ENCODE peak calls at places on chromosomes 4 and X, in six cellular contexts. L, Z, O, Y, U and H are unnamed samples.

GRCh38 chrX:49176421-49177326 is 5.0 kb downstream of the PLP2 start:
- DNase-seq in L (peak; percentile 56), Z (no peak), O (no peak), Y (no peak), U (no peak), H (no peak)

GRCh38 chr4:141501931-141502330 is 134.5 kb upstream of the IL15 start:
- DNase-seq in L (no peak), Z (no peak), O (no peak), Y (no peak), U (no peak), H (no peak)

GRCh38 chrX:133337250-133337649 is 78.0 kb downstream of the GPC4 start:
- DNase-seq in L (no peak), Z (no peak), O (peak; percentile 40), Y (no peak), U (no peak), H (no peak)

GRCh38 chrX:40459576-40460158 is 121.1 kb upstream of the ATP6AP2 start:
- DNase-seq in L (no peak), Z (peak; percentile 74), O (no peak), Y (no peak), U (no peak), H (no peak)

GRCh38 chrX:49053223-49054072 is 5.4 kb upstream of the CCDC120 start:
- DNase-seq in L (peak; percentile 71), Z (peak; percentile 90), O (peak; percentile 58), Y (no peak), U (peak; percentile 86), H (no peak)

GRCh38 chrX:46690818-46691217 is 68.1 kb downstream of the SLC9A7 start:
- DNase-seq in L (no peak), Z (no peak), O (no peak), Y (no peak), U (no peak), H (no peak)

GRCh38 chrX:68997911-68998310 is 167.3 kb downstream of the PJA1 start:
- DNase-seq in L (no peak), Z (no peak), O (peak; percentile 16), Y (no peak), U (no peak), H (no peak)

GRCh38 chrX:119477812-119478232 is 9.6 kb downstream of the SLC25A5 start:
- DNase-seq in L (peak; percentile 81), Z (peak; percentile 19), O (no peak), Y (peak; percentile 17), U (no peak), H (no peak)

GRCh38 chr4:73315091-73315490 is 56.5 kb upstream of the ANKRD17 start:
- DNase-seq in L (no peak), Z (no peak), O (peak; percentile 16), Y (no peak), U (no peak), H (no peak)

GRCh38 chr4:83831588-83831987 is 295.7 kb downstream of the GPAT3 start:
- DNase-seq in L (no peak), Z (no peak), O (no peak), Y (no peak), U (no peak), H (no peak)

GRCh38 chr4:76257824-76258223 is 6.3 kb downstream of the FAM47E start:
- DNase-seq in L (no peak), Z (no peak), O (no peak), Y (no peak), U (no peak), H (no peak)

GRCh38 chr4:142358656-142359055 is 487.4 kb downstream of the INPP4B start:
- DNase-seq in L (no peak), Z (no peak), O (no peak), Y (no peak), U (no peak), H (no peak)

GRCh38 chr4:133969202-133969873 is 232.3 kb downstream of the PABPC4L start:
- DNase-seq in L (peak; percentile 1), Z (no peak), O (no peak), Y (no peak), U (peak; percentile 4), H (no peak)

GRCh38 chr4:100049872-100050271 is 99.8 kb upstream of the H2AZ1 start:
- DNase-seq in L (no peak), Z (no peak), O (peak; percentile 45), Y (no peak), U (no peak), H (no peak)

GRCh38 chr4:184896868-184897715 is 71.3 kb upstream of the ACSL1 start:
- DNase-seq in L (no peak), Z (no peak), O (no peak), Y (no peak), U (no peak), H (no peak)

GRCh38 chr4:69881173-69881773 is 21.3 kb upstream of the SULT1E1 start:
- DNase-seq in L (peak; percentile 40), Z (no peak), O (peak; percentile 66), Y (no peak), U (peak; percentile 37), H (no peak)

GRCh38 chr4:184949020-184949419 is 69.3 kb upstream of the HELT start:
- DNase-seq in L (no peak), Z (peak; percentile 10), O (no peak), Y (no peak), U (no peak), H (no peak)

GRCh38 chrX:29652484-29652883 is 562.9 kb upstream of the MAGEB2 start:
- DNase-seq in L (no peak), Z (no peak), O (peak; percentile 60), Y (no peak), U (peak; percentile 0), H (no peak)

GRCh38 chr4:133802741-133803140 is 398.8 kb downstream of the PABPC4L start:
- DNase-seq in L (no peak), Z (no peak), O (peak; percentile 59), Y (no peak), U (no peak), H (no peak)

GRCh38 chrX:55907968-55908607 is 190.5 kb downstream of the RRAGB start:
- DNase-seq in L (peak; percentile 4), Z (peak; percentile 88), O (peak; percentile 77), Y (no peak), U (peak; percentile 91), H (no peak)

GRCh38 chrX:48899078-48899410 is 1.3 kb downstream of the PQBP1 start:
- DNase-seq in L (no peak), Z (no peak), O (no peak), Y (no peak), U (no peak), H (no peak)

GRCh38 chr4:74654230-74654681 is 140.1 kb downstream of the BTC start:
- DNase-seq in L (peak; percentile 99), Z (no peak), O (peak; percentile 92), Y (no peak), U (no peak), H (no peak)

GRCh38 chrX:15158736-15159406 is 111.0 kb downstream of the ASB9 start:
- DNase-seq in L (peak; percentile 2), Z (no peak), O (peak; percentile 60), Y (no peak), U (no peak), H (no peak)

GRCh38 chrX:40694833-40695232 is 40.5 kb downstream of the MED14 start:
- DNase-seq in L (no peak), Z (no peak), O (peak; percentile 12), Y (no peak), U (no peak), H (no peak)

GRCh38 chrX:28312965-28313364 is 274.3 kb upstream of the IL1RAPL1 start:
- DNase-seq in L (no peak), Z (no peak), O (peak; percentile 61), Y (no peak), U (no peak), H (no peak)

GRCh38 chrX:154382483-154383069 is 3.5 kb downstream of the EMD start:
- DNase-seq in L (no peak), Z (no peak), O (peak; percentile 39), Y (no peak), U (no peak), H (no peak)

GRCh38 chr4:7342223-7342576 is 92.5 kb downstream of the PSAPL1 start:
- DNase-seq in L (no peak), Z (no peak), O (no peak), Y (no peak), U (no peak), H (no peak)

GRCh38 chr4:169582706-169583105 is 29.7 kb downstream of the NEK1 start:
- DNase-seq in L (no peak), Z (no peak), O (no peak), Y (no peak), U (no peak), H (no peak)

GRCh38 chr4:140344621-140345020 is 28.8 kb upstream of the SCOC start:
- DNase-seq in L (no peak), Z (no peak), O (no peak), Y (no peak), U (peak; percentile 26), H (no peak)
- H3K4me3 ChIP-seq in L (no peak overlapping the region), Z (no peak overlapping the region), O (no peak overlapping the region), Y (no peak overlapping the region), U (no peak overlapping the region), H (no peak overlapping the region)

GRCh38 chr4:87042221-87042620 is 107.4 kb downstream of the AFF1 start:
- DNase-seq in L (no peak), Z (no peak), O (no peak), Y (no peak), U (no peak), H (no peak)
- H3K27ac ChIP-seq in L (no peak overlapping the region), Z (no peak overlapping the region), O (no peak overlapping the region), Y (no peak overlapping the region), U (no peak overlapping the region), H (no peak overlapping the region)

DNA sequence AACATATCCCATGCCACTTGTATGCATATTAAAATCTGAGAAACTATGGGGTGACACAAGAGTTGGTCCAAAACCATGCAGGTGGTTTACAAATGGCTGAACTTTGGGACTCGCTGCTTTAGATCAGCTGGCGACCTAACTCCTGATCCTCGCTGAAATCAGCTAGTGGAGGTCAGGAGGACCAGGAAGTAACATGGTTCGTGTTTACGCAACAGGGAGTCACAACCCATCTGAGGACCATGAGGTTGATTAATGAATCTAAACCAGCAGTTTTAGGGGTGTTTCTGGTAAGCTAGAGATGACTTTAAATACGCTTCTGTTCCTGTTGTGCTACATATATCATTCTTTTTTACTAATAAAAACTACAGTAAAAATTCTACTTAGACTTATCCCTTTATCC is 12.9 kb downstream of the TSPAN5 start:
- DNase-seq in L (no peak), Z (no peak), O (no peak), Y (no peak), U (no peak), H (no peak)
- H3K4me1 ChIP-seq in L (peaks cover 31% of the 10 kb centered on the region), Z (no peaks in the 10 kb centered on the region), O (peaks cover 46% of the 10 kb centered on the region), Y (peaks cover 12% of the 10 kb centered on the region), U (no peaks in the 10 kb centered on the region), H (peaks cover 1% of the 10 kb centered on the region)

GRCh38 chr4:44447563-44448504 is 775 bp downstream of the KCTD8 start:
- DNase-seq in L (peak; percentile 10), Z (peak; percentile 87), O (peak; percentile 4), Y (peak; percentile 12), U (peak; percentile 85), H (peak; percentile 11)
- H3K4me3 ChIP-seq in L (peak overlapping the region; percentile 41), Z (peak overlapping the region; percentile 83), O (peak overlapping the region; percentile 83), Y (peak overlapping the region; percentile 61), U (peak overlapping the region; percentile 59), H (peak overlapping the region; percentile 42)

DNA sequence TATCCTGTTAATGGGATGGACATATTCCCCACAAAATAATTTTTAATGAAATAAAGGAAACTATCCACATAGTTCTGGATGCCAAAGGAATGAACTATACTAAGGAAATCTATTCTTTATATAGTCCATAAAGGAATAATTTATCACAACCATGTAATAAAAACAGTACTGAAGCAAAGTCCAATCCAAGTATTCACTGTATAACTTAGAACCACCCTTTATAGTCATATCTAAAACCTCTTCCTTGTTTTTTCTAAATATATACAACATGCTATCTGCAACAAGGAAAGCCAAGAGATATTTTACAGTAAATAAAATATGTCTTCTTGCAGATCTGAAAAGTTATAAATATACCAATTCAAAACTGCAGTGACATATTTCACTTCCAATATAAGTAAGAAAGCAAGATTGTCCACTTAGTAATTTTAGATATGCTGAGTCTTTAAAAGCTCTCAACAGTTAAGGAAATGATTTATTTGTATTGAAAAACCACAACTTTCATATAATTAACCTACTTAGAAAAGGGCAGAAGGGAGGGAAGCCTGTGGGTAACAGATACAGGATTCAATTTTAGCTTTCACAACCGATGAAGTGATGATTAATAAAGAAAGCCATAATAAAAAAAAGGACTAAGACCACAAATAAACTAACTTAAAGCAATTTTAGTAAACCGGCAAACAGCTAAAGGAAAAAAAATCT is 8.0 kb downstream of the NR3C2 start:
- DNase-seq in L (no peak), Z (no peak), O (no peak), Y (no peak), U (no peak), H (no peak)
- H3K27ac ChIP-seq in L (no peak overlapping the region), Z (no peak overlapping the region), O (no peak overlapping the region), Y (no peak overlapping the region), U (no peak overlapping the region), H (no peak overlapping the region)